ENCODE peak calls at places on chromosomes 4 and X, in four cellular contexts. A, T, U and X are unnamed samples.
A peak's percentile ranks its signal among the peaks of the same experiment; 100 is the strongest.

GRCh38 chr4:119810001-119810400 is 181.4 kb upstream of the PDE5A start:
- DNase-seq in A (no peak), T (no peak), U (no peak), X (no peak)

GRCh38 chr4:64713256-64713840 is 304.1 kb upstream of the TECRL start:
- DNase-seq in A (no peak), T (peak; percentile 9), U (no peak), X (no peak)

GRCh38 chrX:23223169-23223568 is 111.5 kb upstream of the PTCHD1 start:
- DNase-seq in A (no peak), T (no peak), U (no peak), X (no peak)

GRCh38 chr4:77636902-77637301 is 31.3 kb downstream of the CXCL13 start:
- DNase-seq in A (peak; percentile 7), T (peak; percentile 31), U (no peak), X (no peak)

GRCh38 chr4:153232768-153233167 is 28.5 kb downstream of the TRIM2 start:
- DNase-seq in A (peak; percentile 27), T (peak; percentile 35), U (no peak), X (peak; percentile 70)

GRCh38 chr4:19999331-19999730 is 252.4 kb upstream of the SLIT2 start:
- DNase-seq in A (no peak), T (no peak), U (no peak), X (no peak)

GRCh38 chrX:63566856-63567255 is 215.7 kb upstream of the SPIN4 start:
- DNase-seq in A (no peak), T (no peak), U (no peak), X (no peak)

GRCh38 chr4:10371121-10371520 is 86.1 kb downstream of the ZNF518B start:
- DNase-seq in A (no peak), T (no peak), U (no peak), X (no peak)

GRCh38 chr4:133058701-133059100 is 90.4 kb upstream of the PCDH10 start:
- DNase-seq in A (no peak), T (no peak), U (no peak), X (no peak)

GRCh38 chrX:10902001-10902400 is 209.1 kb upstream of the HCCS start:
- DNase-seq in A (no peak), T (no peak), U (no peak), X (no peak)

GRCh38 chrX:49308604-49309269 is 5.3 kb downstream of the GAGE10 start:
- DNase-seq in A (no peak), T (peak; percentile 19), U (no peak), X (no peak)

DNA sequence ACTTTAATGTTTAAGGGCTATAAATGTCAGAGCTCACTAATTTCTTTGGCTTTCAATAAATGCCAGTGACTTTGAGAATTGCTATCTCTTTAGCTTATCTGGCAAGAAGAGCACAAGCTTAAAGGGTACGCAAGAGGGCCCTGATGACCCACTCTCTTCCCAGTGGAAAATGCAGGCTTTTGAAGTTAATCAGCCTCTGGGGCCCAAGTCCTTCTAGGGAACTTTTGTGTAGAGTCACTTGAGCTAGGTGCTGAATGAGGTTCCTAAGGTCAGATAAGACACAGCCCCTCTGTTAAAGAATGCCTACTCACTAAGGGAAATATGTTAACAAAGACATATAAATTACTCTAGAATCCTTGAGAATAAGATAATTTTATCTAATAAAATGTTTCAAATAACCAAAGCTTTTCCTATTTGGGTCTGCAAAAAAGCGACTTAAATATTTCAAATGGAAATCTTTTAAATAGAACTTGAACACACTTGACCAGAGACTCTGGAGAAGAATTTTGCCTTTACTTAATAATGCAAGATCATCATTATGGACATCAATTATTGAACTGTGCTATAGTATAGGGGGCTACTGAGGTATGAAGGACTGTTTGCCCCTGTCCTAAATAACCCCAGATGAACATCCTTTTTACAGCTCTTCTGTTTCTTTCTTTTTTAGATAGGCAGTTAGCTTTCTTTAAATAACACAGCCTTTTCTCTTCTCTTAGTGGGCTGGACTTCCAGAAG is 430.1 kb downstream of the GBA3 start:
- DNase-seq in A (no peak), T (no peak), U (no peak), X (no peak)
- TF ChIP-seq ATF3 in A (no peak), T (no peak), U (no peak), X (no peak)

DNA sequence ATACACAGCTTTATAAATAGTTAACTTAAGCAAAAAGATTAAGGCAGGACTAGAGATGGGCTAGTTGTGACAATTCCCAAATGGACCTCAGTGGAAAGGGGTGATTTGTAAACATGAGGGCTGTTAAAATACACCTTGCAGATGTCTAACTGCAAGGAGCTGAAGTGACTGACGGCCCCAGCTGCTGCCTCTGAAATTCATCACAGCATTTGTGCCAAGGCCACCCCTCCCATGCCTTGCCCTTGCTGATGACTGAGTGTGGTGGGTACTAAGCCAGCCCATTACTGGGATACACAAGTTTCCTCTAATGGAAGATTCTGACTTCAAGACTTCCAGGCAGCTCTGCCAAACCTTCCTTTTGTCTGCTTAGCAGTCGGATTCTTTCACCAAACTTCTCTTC is 23.7 kb upstream of the EGFL6 start:
- DNase-seq in A (no peak), T (no peak), U (no peak), X (no peak)
- TF ChIP-seq ATF3 in A (no peak), T (no peak), U (no peak), X (no peak)

GRCh38 chr4:148196168-148196567 is 246.0 kb downstream of the NR3C2 start:
- DNase-seq in A (no peak), T (no peak), U (no peak), X (no peak)

GRCh38 chr4:148192526-148192925 is 249.7 kb downstream of the NR3C2 start:
- DNase-seq in A (no peak), T (no peak), U (no peak), X (no peak)
- TF ChIP-seq ATF3 in A (no peak), T (no peak), U (no peak), X (no peak)

GRCh38 chrX:41722816-41723215 is 1.2 kb upstream of the GPR82 start:
- DNase-seq in A (no peak), T (no peak), U (no peak), X (no peak)
- TF ChIP-seq ATF3 in A (no peak), T (no peak), U (no peak), X (no peak)

DNA sequence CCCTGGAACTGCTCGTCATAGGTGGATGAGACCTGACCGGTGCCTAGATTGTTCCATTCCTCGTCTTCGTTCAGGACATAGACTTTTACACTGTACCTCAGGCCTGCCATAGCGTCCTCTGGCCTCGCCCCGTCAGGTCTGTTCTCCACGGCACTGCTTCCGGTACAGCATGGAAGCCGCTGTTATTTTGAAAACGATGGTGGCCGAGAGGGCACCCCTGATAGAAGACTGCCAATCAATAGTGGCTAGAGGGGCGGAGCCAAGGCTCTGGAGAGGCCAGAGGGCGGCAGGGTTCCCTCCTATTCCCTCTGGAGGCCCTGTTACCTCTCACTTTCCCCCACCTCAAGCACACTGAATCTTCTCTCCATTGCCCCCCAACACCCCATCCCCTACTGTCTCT is at the start of gene PPP4R3C:
- DNase-seq in A (no peak), T (no peak), U (no peak), X (no peak)
- TF ChIP-seq ATF3 in A (no peak), T (no peak), U (no peak), X (no peak)

DNA sequence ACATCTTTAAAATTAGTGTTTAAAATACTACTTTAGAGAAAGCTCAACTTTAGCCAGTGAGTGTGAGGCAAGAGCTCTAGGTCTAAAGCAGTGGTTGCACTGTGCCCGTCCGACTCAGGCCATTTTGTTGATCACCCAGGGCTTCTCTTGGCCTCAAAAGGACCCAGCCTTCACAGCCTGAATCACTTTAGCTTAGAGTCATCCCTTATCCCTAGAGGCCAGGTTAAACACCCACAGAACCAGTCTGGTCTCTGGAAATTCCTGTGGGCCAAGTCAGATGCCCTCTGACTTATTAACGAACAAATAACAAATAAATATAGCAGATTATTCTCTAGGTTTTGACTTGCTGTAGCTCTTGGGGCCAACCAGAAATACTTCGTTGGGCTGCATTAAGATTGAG is 102.3 kb downstream of the WWC2 start:
- DNase-seq in A (no peak), T (no peak), U (no peak), X (no peak)
- TF ChIP-seq ATF3 in A (no peak), T (no peak), U (no peak), X (no peak)

DNA sequence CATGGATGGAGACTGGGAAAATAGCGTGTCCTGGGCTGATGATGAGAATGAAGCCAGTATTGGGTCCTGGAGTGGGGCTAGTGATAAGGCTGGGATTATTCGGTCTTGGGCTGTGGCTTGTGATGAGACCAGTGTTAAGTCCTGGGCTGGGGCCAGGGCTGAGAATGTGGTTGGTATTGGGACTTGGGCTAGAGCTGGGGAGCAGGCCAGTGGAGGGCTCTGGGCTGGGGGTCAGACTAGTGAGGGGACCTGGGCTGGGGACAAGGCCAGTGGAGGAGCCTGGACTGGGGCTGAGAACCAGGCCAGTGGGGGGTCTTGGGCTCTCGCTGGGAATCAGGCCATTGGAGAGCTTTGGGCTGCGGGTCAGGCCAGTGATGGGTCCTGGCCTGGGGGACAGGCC is 6.7 kb downstream of the ARMCX4 start:
- DNase-seq in A (no peak), T (no peak), U (no peak), X (no peak)
- TF ChIP-seq ATF3 in A (no peak), T (no peak), U (no peak), X (no peak)

GRCh38 chrX:138710866-138711331 is 618 bp downstream of the FGF13 start:
- DNase-seq in A (no peak), T (no peak), U (no peak), X (peak; percentile 29)
- TF ChIP-seq ATF3 in A (no peak), T (no peak), U (no peak), X (no peak)